ENCODE peak calls at places on chromosomes 16 and 17, in eight cellular contexts. One of them, this sample, is unnamed.

GRCh38 chr17:74362811-74363498 is 1.3 kb upstream of the BTBD17 start:
- DNase-seq in mesothelial cell of epicardium: no peak
- DNase-seq in OCI-LY7: no peak
- DNase-seq in CD4-positive, CD25-positive, alpha-beta regulatory T cell: no peak
- DNase-seq in GM23338: no peak
- DNase-seq in IMR-90: no peak
- DNase-seq in Kasumi-1: no peak
- DNase-seq in activated T-cell treated with anti-CD3 and anti-CD28 coated beads for 1 hour: no peak
- DNase-seq in this sample: no peak

GRCh38 chr17:81003711-81004335 is 12.2 kb downstream of the CHMP6 start:
- DNase-seq in mesothelial cell of epicardium: no peak
- DNase-seq in IMR-90: no peak
- DNase-seq in CD4-positive, CD25-positive, alpha-beta regulatory T cell: no peak
- DNase-seq in Kasumi-1: no peak
- DNase-seq in activated T-cell treated with anti-CD3 and anti-CD28 coated beads for 1 hour: no peak
- DNase-seq in OCI-LY7: no peak
- DNase-seq in GM23338: peak; percentile 57
- DNase-seq in this sample: peak; percentile 24

GRCh38 chr17:69567130-69567529 is 152.6 kb downstream of the MAP2K6 start:
- DNase-seq in activated T-cell treated with anti-CD3 and anti-CD28 coated beads for 1 hour: no peak
- DNase-seq in CD4-positive, CD25-positive, alpha-beta regulatory T cell: no peak
- DNase-seq in OCI-LY7: no peak
- DNase-seq in GM23338: peak; percentile 41
- DNase-seq in Kasumi-1: no peak
- DNase-seq in mesothelial cell of epicardium: no peak
- DNase-seq in IMR-90: peak; percentile 31
- DNase-seq in this sample: no peak

GRCh38 chr17:8162997-8163977 is 539 bp upstream of the VAMP2 start:
- DNase-seq in Kasumi-1: no peak
- DNase-seq in OCI-LY7: no peak
- DNase-seq in mesothelial cell of epicardium: no peak
- DNase-seq in CD4-positive, CD25-positive, alpha-beta regulatory T cell: no peak
- DNase-seq in GM23338: peak; percentile 89
- DNase-seq in activated T-cell treated with anti-CD3 and anti-CD28 coated beads for 1 hour: no peak
- DNase-seq in IMR-90: no peak
- DNase-seq in this sample: no peak

GRCh38 chr16:53530046-53530445 is 27.0 kb upstream of the AKTIP start:
- DNase-seq in GM23338: no peak
- DNase-seq in OCI-LY7: no peak
- DNase-seq in Kasumi-1: no peak
- DNase-seq in mesothelial cell of epicardium: no peak
- DNase-seq in activated T-cell treated with anti-CD3 and anti-CD28 coated beads for 1 hour: no peak
- DNase-seq in IMR-90: no peak
- DNase-seq in CD4-positive, CD25-positive, alpha-beta regulatory T cell: no peak
- DNase-seq in this sample: no peak

GRCh38 chr17:4901648-4902344 is 1.1 kb downstream of the CHRNE start:
- DNase-seq in IMR-90: no peak
- DNase-seq in GM23338: no peak
- DNase-seq in OCI-LY7: no peak
- DNase-seq in CD4-positive, CD25-positive, alpha-beta regulatory T cell: no peak
- DNase-seq in Kasumi-1: no peak
- DNase-seq in activated T-cell treated with anti-CD3 and anti-CD28 coated beads for 1 hour: no peak
- DNase-seq in mesothelial cell of epicardium: no peak
- DNase-seq in this sample: no peak

GRCh38 chr17:79831367-79832210 is 7.7 kb downstream of the CBX4 start:
- DNase-seq in mesothelial cell of epicardium: no peak
- DNase-seq in Kasumi-1: peak; percentile 63
- DNase-seq in IMR-90: no peak
- DNase-seq in CD4-positive, CD25-positive, alpha-beta regulatory T cell: no peak
- DNase-seq in activated T-cell treated with anti-CD3 and anti-CD28 coated beads for 1 hour: no peak
- DNase-seq in GM23338: peak; percentile 73
- DNase-seq in OCI-LY7: no peak
- DNase-seq in this sample: peak; percentile 50

GRCh38 chr17:29155235-29155965 is 24.8 kb downstream of the MYO18A start:
- DNase-seq in Kasumi-1: peak; percentile 56
- DNase-seq in CD4-positive, CD25-positive, alpha-beta regulatory T cell: peak; percentile 44
- DNase-seq in activated T-cell treated with anti-CD3 and anti-CD28 coated beads for 1 hour: no peak
- DNase-seq in IMR-90: peak; percentile 61
- DNase-seq in mesothelial cell of epicardium: no peak
- DNase-seq in GM23338: no peak
- DNase-seq in OCI-LY7: no peak
- DNase-seq in this sample: peak; percentile 55

This sample was measured in fibroblast of villous mesenchyme.